ENCODE peak calls at places on chromosomes 6 and 20, in four cellular contexts. G, C, M and J are unnamed samples.

GRCh38 chr6:75368151-75368779 is 83.7 kb upstream of the TMEM30A start:
- DNase-seq in G (peak), C (peak), M (peak), J (peak)

GRCh38 chr6:150702675-150703074 is 103.0 kb downstream of the PLEKHG1 start:
- DNase-seq in G (no peak), C (no peak), M (no peak), J (no peak)

GRCh38 chr6:47631248-47632196 is 66.9 kb upstream of the ADGRF4 start:
- DNase-seq in G (peak), C (peak), M (peak), J (peak)

GRCh38 chr20:43415661-43416430 is 41.9 kb upstream of the SRSF6 start:
- DNase-seq in G (no peak), C (no peak), M (no peak), J (no peak)

GRCh38 chr6:118128755-118129154 is 221.7 kb downstream of the SLC35F1 start:
- DNase-seq in G (no peak), C (no peak), M (no peak), J (no peak)

GRCh38 chr6:43070028-43070632 is 6.0 kb upstream of the PTK7 start:
- DNase-seq in G (peak), C (peak), M (peak), J (peak)

GRCh38 chr6:132931937-132932336 is 117.6 kb downstream of the RPS12 start:
- DNase-seq in G (no peak), C (no peak), M (no peak), J (no peak)

GRCh38 chr6:104537185-104537584 is 322.5 kb downstream of the HACE1 start:
- DNase-seq in G (no peak), C (no peak), M (no peak), J (no peak)

GRCh38 chr20:10427060-10427692 is 6.8 kb downstream of the MKKS start:
- DNase-seq in G (peak), C (peak), M (peak), J (peak)